ENCODE peak calls at places on chromosomes 4 and X, in four cellular contexts. A is SK-N-SH, C is GM12878, V is H1. R is an unnamed sample.

GRCh38 chrX:42422961-42423360 is 355.0 kb downstream of the PPP1R2C start:
- DNase-seq in V (no peak), C (no peak), A (no peak), R (no peak)

GRCh38 chr4:14396183-14396582 is 606.1 kb upstream of the CPEB2 start:
- DNase-seq in A (no peak), V (no peak), C (no peak), R (no peak)

GRCh38 chr4:637536-637935 is 12.2 kb downstream of the PDE6B start:
- DNase-seq in V (no peak), C (no peak), A (no peak), R (no peak)

GRCh38 chrX:151151668-151152267 is 24.6 kb upstream of the GPR50 start:
- DNase-seq in C (no peak), V (peak; percentile 47), A (peak; percentile 37), R (peak; percentile 14)

GRCh38 chr4:24209891-24210290 is 320.0 kb upstream of the PPARGC1A start:
- DNase-seq in C (no peak), A (no peak), V (no peak), R (no peak)

GRCh38 chr4:7788687-7789425 is 150.8 kb downstream of the AFAP1 start:
- DNase-seq in C (no peak), V (no peak), A (no peak), R (no peak)

GRCh38 chr4:140049024-140049923 is 104.7 kb downstream of the MAML3 start:
- DNase-seq in A (peak; percentile 62), C (no peak), V (peak; percentile 55), R (peak; percentile 2)

GRCh38 chrX:134462927-134463326 is 3.0 kb downstream of the HPRT1 start:
- DNase-seq in C (no peak), A (no peak), V (no peak), R (peak; percentile 5)

GRCh38 chr4:151409470-151410313 is 716 bp downstream of the FHIP1A start:
- DNase-seq in V (peak; percentile 81), C (no peak), A (peak; percentile 57), R (peak; percentile 79)

GRCh38 chr4:37594095-37594494 is 92.1 kb downstream of the RELL1 start:
- DNase-seq in V (no peak), A (no peak), C (no peak), R (no peak)

GRCh38 chrX:124736553-124737240 is 390.3 kb downstream of the SH2D1A start:
- DNase-seq in C (no peak), A (no peak), V (peak; percentile 69), R (no peak)

DNA sequence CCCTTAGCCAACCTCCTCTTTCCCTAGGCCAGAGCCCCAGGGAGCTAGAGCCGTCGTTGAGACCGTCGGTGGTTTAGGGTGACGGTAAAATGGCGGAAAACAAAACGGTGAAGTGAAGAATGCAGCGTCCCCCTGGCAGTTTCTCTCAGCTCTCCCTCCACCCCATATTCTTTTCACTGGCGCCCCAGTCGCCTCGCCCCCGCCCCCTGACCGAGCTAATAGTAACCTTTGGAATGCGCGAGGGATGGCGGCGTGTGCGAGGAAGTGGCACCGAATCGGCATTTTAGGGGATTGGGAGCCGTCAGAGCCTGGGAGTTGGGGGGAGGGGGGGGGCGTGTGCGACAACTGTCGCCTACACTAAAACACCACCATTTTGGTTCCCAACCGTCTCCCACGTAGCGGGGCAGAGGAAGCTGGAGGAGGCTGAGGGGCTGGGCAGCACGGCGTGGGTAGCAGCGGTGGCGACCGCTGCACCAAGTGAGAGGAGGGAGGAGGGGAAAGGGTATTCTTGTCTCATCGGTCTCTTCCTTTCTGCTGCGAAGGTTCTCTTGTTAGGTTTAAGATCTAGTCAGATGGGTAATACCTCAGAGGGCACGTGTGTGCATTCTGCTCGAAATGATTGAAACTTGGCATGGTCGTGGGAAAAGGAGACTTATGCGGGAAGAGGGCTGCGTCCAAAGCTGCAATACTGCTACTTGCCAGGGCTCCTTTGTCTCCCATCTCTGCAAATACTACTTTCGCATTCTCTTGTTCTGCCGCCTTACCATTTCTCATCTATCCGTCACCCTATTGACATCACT is 820 bp downstream of the ZNF711 start:
- DNase-seq in C (no peak), V (peak; percentile 43), A (peak; percentile 60), R (no peak)
- TF ChIP-seq TCF12 in C (no peak), V (no peak), A (no peak), R (no peak)

GRCh38 chrX:132043977-132044376 is 20.9 kb downstream of the STK26 start:
- DNase-seq in A (no peak), V (no peak), C (no peak), R (no peak)

GRCh38 chrX:132045456-132045855 is 22.4 kb downstream of the STK26 start:
- DNase-seq in A (no peak), C (no peak), V (no peak), R (no peak)

GRCh38 chrX:132046533-132046932 is 23.4 kb downstream of the STK26 start:
- DNase-seq in V (no peak), A (no peak), C (no peak), R (no peak)

GRCh38 chrX:132041016-132041415 is 17.9 kb downstream of the STK26 start:
- DNase-seq in A (no peak), C (no peak), V (no peak), R (no peak)

GRCh38 chrX:132044953-132045352 is 21.9 kb downstream of the STK26 start:
- DNase-seq in C (no peak), A (no peak), V (no peak), R (no peak)
- TF ChIP-seq EP300 in C (no peak), A (no peak), V (no peak), R (no peak)

GRCh38 chrX:1385251-1385794 is 6.6 kb downstream of the SLC25A6 start:
- DNase-seq in C (no peak), V (peak; percentile 45), A (peak; percentile 27), R (no peak)

GRCh38 chrX:1388651-1389050 is 3.3 kb downstream of the SLC25A6 start:
- DNase-seq in V (no peak), A (no peak), C (no peak), R (no peak)

GRCh38 chrX:1385824-1386223 is 6.1 kb downstream of the SLC25A6 start:
- DNase-seq in C (no peak), A (peak; percentile 25), V (peak; percentile 44), R (no peak)

GRCh38 chrX:1386338-1387127 is 5.4 kb downstream of the SLC25A6 start:
- DNase-seq in V (peak; percentile 42), C (no peak), A (peak; percentile 29), R (no peak)

GRCh38 chrX:1387141-1387776 is 4.7 kb downstream of the SLC25A6 start:
- DNase-seq in A (peak; percentile 19), C (no peak), V (peak; percentile 43), R (no peak)
- TF ChIP-seq TCF12 in A (no peak), C (no peak), V (no peak), R (no peak)

GRCh38 chr4:66736593-66736992 is 808.7 kb downstream of the CENPC start:
- DNase-seq in V (no peak), A (no peak), C (no peak), R (peak; percentile 5)

GRCh38 chr4:66741081-66741480 is 804.2 kb downstream of the CENPC start:
- DNase-seq in A (no peak), V (no peak), C (no peak), R (no peak)
- TF ChIP-seq EP300 in A (no peak), V (no peak), C (no peak), R (no peak)

GRCh38 chr4:16226816-16227461 is 668 bp upstream of the TAPT1 start:
- DNase-seq in A (peak; percentile 76), V (peak; percentile 72), C (no peak), R (peak; percentile 35)
- TF ChIP-seq TCF12 in A (no peak), V (no peak), C (no peak), R (no peak)

DNA sequence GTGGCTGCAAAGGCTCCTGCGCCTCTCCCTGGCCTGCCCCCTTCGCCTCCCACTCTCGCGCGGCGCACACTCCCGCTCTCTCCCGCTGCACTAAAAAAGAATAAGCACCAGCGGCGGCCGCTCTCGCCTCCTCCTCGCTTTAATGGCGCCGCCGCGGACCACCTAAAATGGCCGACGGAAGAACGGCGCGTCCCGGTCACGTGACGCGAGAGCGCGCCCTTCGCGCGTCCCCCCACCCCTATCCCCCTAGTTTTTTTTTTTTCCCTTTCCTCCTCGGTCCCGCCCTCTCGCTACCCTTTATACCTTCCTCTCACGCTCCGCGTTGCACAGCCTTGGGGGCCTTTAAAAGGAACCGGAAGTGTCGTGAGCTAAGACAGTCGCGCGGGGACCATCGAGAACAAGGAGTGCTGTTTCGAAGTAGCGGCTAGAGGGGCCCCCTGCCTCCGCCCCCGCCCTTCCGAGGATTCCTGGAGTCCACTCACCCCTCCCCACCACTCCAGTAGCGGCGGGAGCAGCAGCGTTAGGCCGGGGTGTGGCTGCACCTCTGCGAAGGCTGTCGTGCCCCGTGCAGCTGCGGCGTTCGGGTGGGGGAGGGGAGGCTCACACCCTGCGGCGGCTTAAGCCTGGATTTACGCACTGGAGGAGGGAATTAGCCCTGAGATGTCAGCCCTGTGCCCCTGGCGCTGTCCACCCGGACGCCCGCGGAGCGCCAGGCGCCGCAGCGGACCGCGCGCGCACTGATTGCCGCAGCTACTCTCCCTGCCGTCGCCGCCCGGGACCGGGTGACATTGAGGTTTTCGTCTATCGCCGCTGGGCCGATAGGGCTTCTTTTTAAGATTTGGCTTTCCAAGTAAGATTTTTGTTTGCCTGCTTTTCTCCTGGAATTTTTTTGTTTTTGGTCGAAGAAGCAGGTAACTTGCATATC is at the start of gene HNRNPD:
- DNase-seq in A (peak; percentile 97), V (peak; percentile 94), C (peak; percentile 97), R (peak; percentile 99)
- TF ChIP-seq EP300 in A (peak; percentile 34), V (no peak), C (peak; percentile 28), R (peak; percentile 44)

GRCh38 chrX:103831803-103832544 is at the start of gene RAB9B:
- DNase-seq in A (peak; percentile 83), C (no peak), V (peak; percentile 62), R (no peak)
- TF ChIP-seq TCF12 in A (no peak), C (no peak), V (no peak), R (no peak)

DNA sequence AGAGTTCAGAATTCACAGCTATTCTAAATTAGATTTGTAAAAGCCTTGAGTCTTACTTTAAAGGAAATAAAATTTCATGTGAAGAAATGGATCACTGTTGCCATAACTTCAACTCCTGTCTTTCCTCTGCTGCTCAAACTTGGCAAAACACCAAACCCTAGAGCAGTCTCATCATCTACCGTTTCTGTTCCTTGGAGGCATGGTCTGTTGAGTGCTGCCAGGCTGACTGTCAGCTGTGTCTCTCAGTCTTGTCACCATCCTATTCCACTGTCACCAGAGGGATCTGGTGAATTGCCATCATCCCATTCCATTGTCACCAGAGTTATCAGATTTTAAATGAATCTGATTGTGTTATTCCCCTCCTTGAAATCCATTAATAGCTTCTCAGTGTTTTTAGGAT is 55.6 kb downstream of the STIM2 start:
- DNase-seq in C (no peak), A (peak; percentile 34), V (no peak), R (no peak)
- TF ChIP-seq EP300 in C (no peak), A (no peak), V (no peak), R (no peak)

R was measured in HepG2.